ENCODE peak calls at places on chromosomes 1 and 21, in ten cellular contexts. One of them, this sample, is unnamed.

GRCh38 chr1:186530104-186530503 is 69.2 kb upstream of the PDC start:
- DNase-seq in SK-N-SH: no peak
- DNase-seq in pancreas: no peak
- DNase-seq in esophagus squamous epithelium: no peak
- DNase-seq in lower lobe of right lung: no peak
- DNase-seq in brain microvascular endothelial cell: peak
- DNase-seq in K562: no peak
- DNase-seq in cardiac muscle cell: peak
- DNase-seq in LNCaP clone FGC: no peak
- DNase-seq in heart right ventricle: no peak
- DNase-seq in this sample: peak

GRCh38 chr1:94592566-94592920 is 51.0 kb upstream of the F3 start:
- DNase-seq in SK-N-SH: no peak
- DNase-seq in pancreas: no peak
- DNase-seq in esophagus squamous epithelium: no peak
- DNase-seq in lower lobe of right lung: no peak
- DNase-seq in brain microvascular endothelial cell: no peak
- DNase-seq in K562: no peak
- DNase-seq in cardiac muscle cell: no peak
- DNase-seq in LNCaP clone FGC: no peak
- DNase-seq in heart right ventricle: no peak
- DNase-seq in this sample: no peak

GRCh38 chr1:205775015-205775716 is at the start of gene RAB29:
- DNase-seq in SK-N-SH: peak
- DNase-seq in pancreas: peak
- DNase-seq in esophagus squamous epithelium: peak
- DNase-seq in lower lobe of right lung: peak
- DNase-seq in brain microvascular endothelial cell: peak
- DNase-seq in K562: peak
- DNase-seq in cardiac muscle cell: peak
- DNase-seq in LNCaP clone FGC: peak
- DNase-seq in heart right ventricle: peak
- DNase-seq in this sample: peak

GRCh38 chr21:16070207-16070651 is 340.4 kb downstream of the USP25 start:
- DNase-seq in SK-N-SH: peak
- DNase-seq in pancreas: no peak
- DNase-seq in esophagus squamous epithelium: no peak
- DNase-seq in lower lobe of right lung: no peak
- DNase-seq in brain microvascular endothelial cell: no peak
- DNase-seq in K562: no peak
- DNase-seq in cardiac muscle cell: no peak
- DNase-seq in LNCaP clone FGC: no peak
- DNase-seq in heart right ventricle: no peak
- DNase-seq in this sample: peak

GRCh38 chr1:72296481-72296880 is 14.1 kb upstream of the NEGR1 start:
- DNase-seq in SK-N-SH: no peak
- DNase-seq in pancreas: no peak
- DNase-seq in esophagus squamous epithelium: no peak
- DNase-seq in lower lobe of right lung: no peak
- DNase-seq in brain microvascular endothelial cell: no peak
- DNase-seq in K562: no peak
- DNase-seq in cardiac muscle cell: no peak
- DNase-seq in LNCaP clone FGC: no peak
- DNase-seq in heart right ventricle: no peak
- DNase-seq in this sample: no peak

GRCh38 chr1:228010921-228011320 is 4.1 kb downstream of the WNT3A start:
- DNase-seq in SK-N-SH: no peak
- DNase-seq in pancreas: no peak
- DNase-seq in esophagus squamous epithelium: no peak
- DNase-seq in lower lobe of right lung: no peak
- DNase-seq in brain microvascular endothelial cell: no peak
- DNase-seq in K562: no peak
- DNase-seq in cardiac muscle cell: no peak
- DNase-seq in LNCaP clone FGC: no peak
- DNase-seq in heart right ventricle: no peak
- DNase-seq in this sample: no peak

GRCh38 chr1:215358356-215358755 is 208.7 kb upstream of the KCTD3 start:
- DNase-seq in SK-N-SH: no peak
- DNase-seq in pancreas: no peak
- DNase-seq in esophagus squamous epithelium: no peak
- DNase-seq in lower lobe of right lung: no peak
- DNase-seq in brain microvascular endothelial cell: no peak
- DNase-seq in K562: no peak
- DNase-seq in cardiac muscle cell: no peak
- DNase-seq in LNCaP clone FGC: no peak
- DNase-seq in heart right ventricle: no peak
- DNase-seq in this sample: no peak

GRCh38 chr1:18941221-18942141 is 15.0 kb downstream of the IFFO2 start:
- DNase-seq in SK-N-SH: no peak
- DNase-seq in pancreas: no peak
- DNase-seq in esophagus squamous epithelium: no peak
- DNase-seq in lower lobe of right lung: no peak
- DNase-seq in brain microvascular endothelial cell: peak
- DNase-seq in K562: no peak
- DNase-seq in cardiac muscle cell: peak
- DNase-seq in LNCaP clone FGC: no peak
- DNase-seq in heart right ventricle: peak
- DNase-seq in this sample: peak

GRCh38 chr1:30085814-30086770 is 637.3 kb downstream of the MATN1 start:
- DNase-seq in SK-N-SH: peak
- DNase-seq in pancreas: peak
- DNase-seq in esophagus squamous epithelium: no peak
- DNase-seq in lower lobe of right lung: peak
- DNase-seq in brain microvascular endothelial cell: peak
- DNase-seq in K562: peak
- DNase-seq in cardiac muscle cell: peak
- DNase-seq in LNCaP clone FGC: no peak
- DNase-seq in heart right ventricle: peak
- DNase-seq in this sample: peak

GRCh38 chr1:232966663-232967062 is 16.3 kb downstream of the NTPCR start:
- DNase-seq in SK-N-SH: no peak
- DNase-seq in pancreas: no peak
- DNase-seq in esophagus squamous epithelium: no peak
- DNase-seq in lower lobe of right lung: no peak
- DNase-seq in brain microvascular endothelial cell: no peak
- DNase-seq in K562: no peak
- DNase-seq in cardiac muscle cell: no peak
- DNase-seq in LNCaP clone FGC: no peak
- DNase-seq in heart right ventricle: no peak
- DNase-seq in this sample: no peak

GRCh38 chr1:7281821-7282220 is 489.3 kb upstream of the VAMP3 start:
- DNase-seq in SK-N-SH: no peak
- DNase-seq in pancreas: no peak
- DNase-seq in esophagus squamous epithelium: no peak
- DNase-seq in lower lobe of right lung: no peak
- DNase-seq in brain microvascular endothelial cell: peak
- DNase-seq in K562: no peak
- DNase-seq in cardiac muscle cell: peak
- DNase-seq in LNCaP clone FGC: no peak
- DNase-seq in heart right ventricle: no peak
- DNase-seq in this sample: peak

GRCh38 chr1:34199927-34200326 is 23.2 kb downstream of the C1orf94 start:
- DNase-seq in SK-N-SH: no peak
- DNase-seq in pancreas: no peak
- DNase-seq in esophagus squamous epithelium: no peak
- DNase-seq in lower lobe of right lung: no peak
- DNase-seq in brain microvascular endothelial cell: no peak
- DNase-seq in K562: no peak
- DNase-seq in cardiac muscle cell: no peak
- DNase-seq in LNCaP clone FGC: no peak
- DNase-seq in heart right ventricle: no peak
- DNase-seq in this sample: peak

GRCh38 chr1:36035154-36035553 is 48.7 kb upstream of the TEKT2 start:
- DNase-seq in SK-N-SH: no peak
- DNase-seq in pancreas: no peak
- DNase-seq in esophagus squamous epithelium: no peak
- DNase-seq in lower lobe of right lung: no peak
- DNase-seq in brain microvascular endothelial cell: no peak
- DNase-seq in K562: no peak
- DNase-seq in cardiac muscle cell: no peak
- DNase-seq in LNCaP clone FGC: no peak
- DNase-seq in heart right ventricle: no peak
- DNase-seq in this sample: no peak

GRCh38 chr1:15489052-15489736 is 13.3 kb downstream of the CELA2B start:
- DNase-seq in SK-N-SH: peak
- DNase-seq in pancreas: no peak
- DNase-seq in esophagus squamous epithelium: no peak
- DNase-seq in lower lobe of right lung: no peak
- DNase-seq in brain microvascular endothelial cell: no peak
- DNase-seq in K562: no peak
- DNase-seq in cardiac muscle cell: no peak
- DNase-seq in LNCaP clone FGC: no peak
- DNase-seq in heart right ventricle: no peak
- DNase-seq in this sample: no peak

DNA sequence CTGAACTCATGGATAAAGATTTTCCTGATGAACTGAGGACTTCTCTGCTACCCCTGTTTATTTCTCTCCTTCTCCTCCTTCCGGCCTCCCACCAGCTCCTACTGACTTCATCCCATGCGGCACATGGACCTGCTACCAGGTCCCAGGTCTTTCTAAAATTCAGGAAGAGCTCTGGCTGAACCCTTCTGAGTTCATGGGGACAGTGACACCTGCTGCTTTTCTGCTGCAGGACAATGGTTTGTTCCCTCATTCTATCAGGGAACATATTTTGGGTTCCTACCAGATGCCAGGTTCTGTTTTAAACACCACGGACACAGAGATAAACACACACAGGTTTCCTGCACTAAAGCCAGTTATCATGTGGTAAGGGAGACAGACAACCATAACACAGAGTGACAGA is 114.1 kb upstream of the RAB4A start:
- DNase-seq in SK-N-SH: peak
- DNase-seq in pancreas: no peak
- DNase-seq in esophagus squamous epithelium: no peak
- DNase-seq in lower lobe of right lung: no peak
- DNase-seq in brain microvascular endothelial cell: no peak
- DNase-seq in K562: peak
- DNase-seq in cardiac muscle cell: peak
- DNase-seq in LNCaP clone FGC: peak
- DNase-seq in heart right ventricle: peak
- DNase-seq in this sample: no peak
- TF ChIP-seq CTCF in SK-N-SH: peak
- TF ChIP-seq CTCF in pancreas: no peak
- TF ChIP-seq CTCF in esophagus squamous epithelium: peak
- TF ChIP-seq CTCF in lower lobe of right lung: peak
- TF ChIP-seq CTCF in brain microvascular endothelial cell: no peak
- TF ChIP-seq CTCF in K562: peak
- TF ChIP-seq CTCF in cardiac muscle cell: peak
- TF ChIP-seq CTCF in LNCaP clone FGC: peak
- TF ChIP-seq CTCF in heart right ventricle: peak
- TF ChIP-seq CTCF in this sample: peak

GRCh38 chr1:12125422-12126355 is 41.1 kb upstream of the TNFRSF1B start:
- DNase-seq in SK-N-SH: no peak
- DNase-seq in pancreas: no peak
- DNase-seq in esophagus squamous epithelium: no peak
- DNase-seq in lower lobe of right lung: peak
- DNase-seq in brain microvascular endothelial cell: no peak
- DNase-seq in K562: no peak
- DNase-seq in cardiac muscle cell: peak
- DNase-seq in LNCaP clone FGC: no peak
- DNase-seq in heart right ventricle: peak
- DNase-seq in this sample: no peak
- H3K4me3 ChIP-seq in SK-N-SH: no peak
- H3K4me3 ChIP-seq in pancreas: no peak
- H3K4me3 ChIP-seq in esophagus squamous epithelium: no peak
- H3K4me3 ChIP-seq in lower lobe of right lung: peak
- H3K4me3 ChIP-seq in brain microvascular endothelial cell: no peak
- H3K4me3 ChIP-seq in K562: no peak
- H3K4me3 ChIP-seq in cardiac muscle cell: no peak
- H3K4me3 ChIP-seq in LNCaP clone FGC: no peak
- H3K4me3 ChIP-seq in heart right ventricle: peak
- H3K4me3 ChIP-seq in this sample: no peak

GRCh38 chr1:104636581-104636980 is 886.9 kb downstream of the AMY1C start:
- DNase-seq in SK-N-SH: peak
- DNase-seq in pancreas: no peak
- DNase-seq in esophagus squamous epithelium: no peak
- DNase-seq in lower lobe of right lung: no peak
- DNase-seq in brain microvascular endothelial cell: no peak
- DNase-seq in K562: no peak
- DNase-seq in cardiac muscle cell: no peak
- DNase-seq in LNCaP clone FGC: no peak
- DNase-seq in heart right ventricle: no peak
- DNase-seq in this sample: no peak
- TF ChIP-seq CTCF in SK-N-SH: no peak
- TF ChIP-seq CTCF in pancreas: no peak
- TF ChIP-seq CTCF in esophagus squamous epithelium: no peak
- TF ChIP-seq CTCF in lower lobe of right lung: no peak
- TF ChIP-seq CTCF in brain microvascular endothelial cell: no peak
- TF ChIP-seq CTCF in K562: no peak
- TF ChIP-seq CTCF in cardiac muscle cell: no peak
- TF ChIP-seq CTCF in LNCaP clone FGC: peak
- TF ChIP-seq CTCF in heart right ventricle: no peak
- TF ChIP-seq CTCF in this sample: no peak

GRCh38 chr21:43662286-43662685 is 2.9 kb downstream of the RRP1B start:
- DNase-seq in SK-N-SH: no peak
- DNase-seq in pancreas: no peak
- DNase-seq in esophagus squamous epithelium: no peak
- DNase-seq in lower lobe of right lung: no peak
- DNase-seq in brain microvascular endothelial cell: no peak
- DNase-seq in K562: no peak
- DNase-seq in cardiac muscle cell: no peak
- DNase-seq in LNCaP clone FGC: no peak
- DNase-seq in heart right ventricle: no peak
- DNase-seq in this sample: no peak

GRCh38 chr21:43658094-43658725 is 1.1 kb downstream of the HSF2BP start:
- DNase-seq in SK-N-SH: no peak
- DNase-seq in pancreas: no peak
- DNase-seq in esophagus squamous epithelium: no peak
- DNase-seq in lower lobe of right lung: no peak
- DNase-seq in brain microvascular endothelial cell: no peak
- DNase-seq in K562: no peak
- DNase-seq in cardiac muscle cell: no peak
- DNase-seq in LNCaP clone FGC: no peak
- DNase-seq in heart right ventricle: no peak
- DNase-seq in this sample: no peak

GRCh38 chr21:43659136-43660000 is at the start of the genes HSF2BP and RRP1B:
- DNase-seq in SK-N-SH: peak
- DNase-seq in pancreas: peak
- DNase-seq in esophagus squamous epithelium: no peak
- DNase-seq in lower lobe of right lung: peak
- DNase-seq in brain microvascular endothelial cell: peak
- DNase-seq in K562: peak
- DNase-seq in cardiac muscle cell: peak
- DNase-seq in LNCaP clone FGC: peak
- DNase-seq in heart right ventricle: peak
- DNase-seq in this sample: peak

GRCh38 chr21:43657355-43658093 is 1.8 kb downstream of the HSF2BP start:
- DNase-seq in SK-N-SH: no peak
- DNase-seq in pancreas: peak
- DNase-seq in esophagus squamous epithelium: no peak
- DNase-seq in lower lobe of right lung: no peak
- DNase-seq in brain microvascular endothelial cell: no peak
- DNase-seq in K562: no peak
- DNase-seq in cardiac muscle cell: peak
- DNase-seq in LNCaP clone FGC: no peak
- DNase-seq in heart right ventricle: peak
- DNase-seq in this sample: no peak

DNA sequence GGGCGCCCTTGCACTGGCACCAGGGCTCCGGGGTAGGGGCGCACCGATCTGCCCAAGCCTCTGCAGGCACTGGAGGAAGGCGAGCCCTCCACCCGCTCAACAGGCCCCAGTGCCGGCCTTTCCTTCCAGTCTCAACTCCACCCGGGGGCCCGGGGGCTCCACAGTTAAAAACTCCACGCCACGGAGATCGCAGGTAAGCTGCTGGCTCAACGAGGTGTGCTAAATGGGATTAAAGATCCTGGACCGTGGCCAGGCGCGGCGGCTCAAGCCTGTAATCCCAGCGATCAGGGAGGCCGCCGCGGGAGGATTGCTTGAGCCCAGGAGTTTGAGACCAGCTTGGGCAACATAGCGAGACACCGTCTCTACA is 536 bp downstream of the HSF2BP start:
- DNase-seq in SK-N-SH: peak
- DNase-seq in pancreas: peak
- DNase-seq in esophagus squamous epithelium: no peak
- DNase-seq in lower lobe of right lung: no peak
- DNase-seq in brain microvascular endothelial cell: no peak
- DNase-seq in K562: no peak
- DNase-seq in cardiac muscle cell: no peak
- DNase-seq in LNCaP clone FGC: no peak
- DNase-seq in heart right ventricle: peak
- DNase-seq in this sample: no peak
- H3K4me3 ChIP-seq in SK-N-SH: no peak
- H3K4me3 ChIP-seq in pancreas: peak
- H3K4me3 ChIP-seq in esophagus squamous epithelium: peak
- H3K4me3 ChIP-seq in lower lobe of right lung: peak
- H3K4me3 ChIP-seq in brain microvascular endothelial cell: no peak
- H3K4me3 ChIP-seq in K562: no peak
- H3K4me3 ChIP-seq in cardiac muscle cell: no peak
- H3K4me3 ChIP-seq in LNCaP clone FGC: peak
- H3K4me3 ChIP-seq in heart right ventricle: peak
- H3K4me3 ChIP-seq in this sample: no peak